ENCODE peak calls at places on chromosomes 11 and 22, in five cellular contexts. X, Y, W, J and N are unnamed samples.

GRCh38 chr11:76231339-76231738 is 25.0 kb upstream of the WNT11 start:
- DNase-seq in X (no peak), Y (no peak), W (no peak), J (no peak), N (no peak)

GRCh38 chr11:73204711-73205121 is 13.4 kb upstream of the P2RY2 start:
- DNase-seq in X (peak), Y (no peak), W (no peak), J (no peak), N (no peak)

GRCh38 chr11:93013646-93014045 is 44.2 kb downstream of the MTNR1B start:
- DNase-seq in X (no peak), Y (no peak), W (no peak), J (no peak), N (no peak)

GRCh38 chr22:23402275-23403151 is 177.6 kb downstream of the IGLL1 start:
- DNase-seq in X (peak), Y (peak), W (peak), J (peak), N (no peak)

GRCh38 chr11:19769820-19770219 is 57.2 kb downstream of the NAV2 start:
- DNase-seq in X (no peak), Y (no peak), W (no peak), J (no peak), N (peak)

GRCh38 chr11:114343020-114343419 is 46.8 kb downstream of the NNMT start:
- DNase-seq in X (no peak), Y (no peak), W (no peak), J (no peak), N (no peak)

GRCh38 chr11:2988361-2988762 is 3.8 kb downstream of the NAP1L4 start:
- DNase-seq in X (no peak), Y (no peak), W (no peak), J (no peak), N (no peak)

GRCh38 chr11:70660889-70661197 is 262.5 kb downstream of the CTTN start:
- DNase-seq in X (no peak), Y (no peak), W (no peak), J (no peak), N (no peak)

GRCh38 chr11:47620836-47621378 is 21.5 kb downstream of the MTCH2 start:
- DNase-seq in X (no peak), Y (no peak), W (no peak), J (no peak), N (no peak)

GRCh38 chr11:36738292-36738861 is 140.3 kb upstream of the RAG2 start:
- DNase-seq in X (no peak), Y (no peak), W (no peak), J (no peak), N (no peak)